ENCODE peak calls at places on chromosomes 13 and 19, in eight cellular contexts. B is endodermal cell, T is HepG2, R is sigmoid colon, L is fibroblast of lung, P is suprapubic skin, J is right lobe of liver, E is transverse colon. Z is an unnamed sample.
A peak's percentile ranks its signal among the peaks of the same experiment; 100 is the strongest.

GRCh38 chr13:113582841-113583631 is 1.5 kb upstream of the TFDP1 start:
- DNase-seq in T (peak; percentile 38), R (peak; percentile 56), L (no peak), E (peak; percentile 6), P (peak; percentile 75), J (peak; percentile 38), B (peak; percentile 46), Z (peak; percentile 59)

GRCh38 chr19:42311612-42312160 is 1.4 kb upstream of the TMEM145 start:
- DNase-seq in B (peak; percentile 69), T (no peak), J (no peak), L (no peak), P (no peak), R (no peak), E (no peak), Z (no peak)

GRCh38 chr13:38752726-38753125 is 65.8 kb downstream of the FREM2 start:
- DNase-seq in R (no peak), P (no peak), L (no peak), T (no peak), B (peak; percentile 46), E (no peak), J (no peak), Z (no peak)

GRCh38 chr19:8858260-8858659 is 26.1 kb downstream of the MBD3L1 start:
- DNase-seq in R (no peak), T (no peak), E (no peak), L (no peak), P (no peak), B (no peak), J (no peak), Z (no peak)

GRCh38 chr19:10617409-10618121 is 7.8 kb upstream of the SLC44A2 start:
- DNase-seq in R (no peak), J (no peak), L (peak; percentile 89), E (no peak), P (no peak), T (no peak), B (no peak), Z (no peak)

GRCh38 chr19:41886761-41887710 is 4.1 kb downstream of the ARHGEF1 start:
- DNase-seq in E (peak; percentile 51), J (no peak), T (no peak), B (no peak), L (no peak), P (no peak), R (no peak), Z (peak; percentile 91)

GRCh38 chr19:7196721-7197168 is 97.5 kb downstream of the INSR start:
- DNase-seq in R (peak; percentile 90), B (no peak), P (peak; percentile 86), L (no peak), J (no peak), T (no peak), E (no peak), Z (peak; percentile 64)

GRCh38 chr13:112781881-112782361 is 92.1 kb downstream of the ATP11A start:
- DNase-seq in L (peak; percentile 69), J (no peak), B (no peak), P (no peak), T (no peak), R (peak; percentile 78), E (no peak), Z (no peak)

GRCh38 chr13:113040597-113041292 is 64.8 kb upstream of the F7 start:
- DNase-seq in L (no peak), T (no peak), E (no peak), B (no peak), J (no peak), P (no peak), R (no peak), Z (no peak)

GRCh38 chr13:110471833-110472162 is 89.7 kb downstream of the RAB20 start:
- DNase-seq in B (no peak), J (peak; percentile 69), R (peak; percentile 77), P (no peak), E (peak; percentile 60), T (no peak), L (peak; percentile 52), Z (peak; percentile 90)

GRCh38 chr13:48600374-48601364 is 53.1 kb upstream of the CYSLTR2 start:
- DNase-seq in R (no peak), B (peak; percentile 59), L (peak; percentile 97), T (peak; percentile 32), P (no peak), E (no peak), J (no peak), Z (no peak)

GRCh38 chr19:55406869-55407624 is 541 bp downstream of the UBE2S start:
- DNase-seq in J (peak; percentile 65), E (peak; percentile 51), B (peak; percentile 45), R (no peak), T (no peak), P (no peak), L (no peak), Z (no peak)

GRCh38 chr13:59531571-59532091 is 632.1 kb downstream of the DIAPH3 start:
- DNase-seq in B (peak; percentile 87), E (peak; percentile 40), L (peak; percentile 87), J (peak; percentile 70), T (peak; percentile 3), R (peak; percentile 88), P (no peak), Z (peak; percentile 34)

GRCh38 chr19:3402631-3403443 is 36.5 kb downstream of the NFIC start:
- DNase-seq in E (no peak), R (no peak), P (no peak), T (no peak), J (no peak), B (no peak), L (no peak), Z (no peak)

GRCh38 chr19:3404324-3405260 is 38.2 kb downstream of the NFIC start:
- DNase-seq in T (no peak), J (peak; percentile 89), R (peak; percentile 97), E (peak; percentile 66), B (peak; percentile 60), P (peak; percentile 92), L (peak; percentile 88), Z (peak; percentile 63)

GRCh38 chr19:3405261-3405653 is 38.9 kb downstream of the NFIC start:
- DNase-seq in R (no peak), T (no peak), J (no peak), P (no peak), L (no peak), E (no peak), B (no peak), Z (no peak)

GRCh38 chr19:3401004-3401768 is 34.8 kb downstream of the NFIC start:
- DNase-seq in R (no peak), P (no peak), B (no peak), E (no peak), J (peak; percentile 75), T (no peak), L (no peak), Z (no peak)

GRCh38 chr19:3403489-3404323 is 37.3 kb downstream of the NFIC start:
- DNase-seq in R (peak; percentile 99), E (peak; percentile 80), J (peak; percentile 93), P (peak; percentile 90), L (peak; percentile 96), B (peak; percentile 70), T (peak; percentile 48), Z (peak; percentile 64)
- H3K4me3 ChIP-seq in R (peak overlapping the region; percentile 47), E (peak overlapping the region; percentile 43), J (peak overlapping the region; percentile 21), P (peak overlapping the region; percentile 60), L (no peak overlapping the region), B (no peak overlapping the region), T (no peak overlapping the region), Z (no peak overlapping the region)

GRCh38 chr13:99299545-99300341 is 7.5 kb downstream of the GPR183 start:
- DNase-seq in J (no peak), L (no peak), R (no peak), P (no peak), E (no peak), B (peak; percentile 69), T (no peak), Z (no peak)

GRCh38 chr13:99303863-99304521 is 3.2 kb downstream of the GPR183 start:
- DNase-seq in L (peak; percentile 41), B (no peak), E (peak; percentile 34), R (no peak), P (no peak), J (no peak), T (no peak), Z (peak; percentile 72)

GRCh38 chr13:99302637-99303505 is 4.3 kb downstream of the GPR183 start:
- DNase-seq in B (no peak), P (no peak), L (no peak), T (no peak), J (no peak), E (no peak), R (no peak), Z (no peak)

GRCh38 chr13:99301913-99302636 is 5.1 kb downstream of the GPR183 start:
- DNase-seq in T (no peak), L (no peak), B (no peak), P (no peak), R (no peak), E (no peak), J (no peak), Z (no peak)

DNA sequence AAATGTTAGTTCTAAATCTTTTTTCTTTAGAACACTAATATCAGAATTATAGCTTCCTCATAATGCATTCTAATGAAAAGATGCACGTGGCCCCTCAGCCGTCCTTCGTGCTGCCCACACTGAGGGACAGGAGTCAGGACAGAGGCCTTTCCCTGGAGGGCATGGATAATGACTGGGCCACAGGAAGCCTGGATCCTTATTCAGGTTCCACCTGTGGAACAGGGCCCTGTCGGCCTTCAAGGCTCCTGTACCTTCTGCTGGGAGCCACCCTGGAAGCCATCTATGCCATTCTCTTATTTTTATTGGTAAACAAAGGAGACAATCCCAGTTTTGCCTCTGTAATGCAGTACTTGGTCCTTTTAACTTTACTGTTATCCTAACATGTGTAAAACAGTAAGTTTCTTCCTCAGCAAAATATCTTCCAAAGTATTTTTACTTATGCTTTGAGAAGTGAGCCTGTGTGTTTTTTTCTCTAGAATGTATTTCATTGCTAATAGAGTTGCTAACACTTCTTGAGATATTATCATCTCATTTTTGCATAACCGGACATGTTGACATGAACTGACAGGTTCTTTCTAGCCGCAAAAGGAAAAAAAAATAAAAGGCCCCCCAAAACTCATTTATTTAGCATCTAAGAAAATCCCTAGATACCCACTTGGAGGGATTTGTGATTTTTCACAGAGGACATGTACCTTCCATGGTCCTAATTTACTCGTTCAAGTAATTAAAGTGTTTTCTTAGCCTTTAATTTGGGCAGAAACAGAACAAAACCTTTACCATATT is 6.0 kb downstream of the GPR183 start:
- DNase-seq in J (no peak), B (no peak), P (no peak), E (no peak), T (no peak), L (no peak), R (no peak), Z (no peak)
- H3K27ac ChIP-seq in J (no peak overlapping the region), B (no peak overlapping the region), P (no peak overlapping the region), E (peak overlapping the region; percentile 63), T (no peak overlapping the region), L (no peak overlapping the region), R (peak overlapping the region; percentile 30), Z (peak overlapping the region; percentile 50)

DNA sequence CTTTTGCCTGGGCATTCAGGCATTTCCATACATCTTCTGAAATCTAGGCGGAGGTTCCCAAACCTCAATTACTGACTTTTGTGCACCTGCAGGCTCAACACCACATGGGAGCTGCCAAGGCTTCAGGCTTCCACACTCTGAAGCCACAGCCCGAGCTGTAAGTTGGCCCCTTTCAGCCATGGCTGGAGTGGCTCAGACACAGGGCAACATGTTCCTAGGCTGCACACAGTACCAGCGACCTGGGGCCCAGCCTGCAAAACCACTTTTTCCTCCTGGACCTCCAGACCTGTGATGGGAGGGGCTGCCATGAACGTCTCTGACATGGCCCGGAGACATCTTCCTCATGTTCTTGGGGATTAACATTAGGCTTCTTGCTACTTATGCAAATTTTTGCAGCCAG is 1558.2 kb upstream of the PCDH20 start:
- DNase-seq in J (no peak), E (no peak), T (no peak), B (no peak), R (no peak), P (no peak), L (no peak), Z (no peak)
- H3K4me1 ChIP-seq in J (no peaks in the 10 kb centered on the region), E (no peaks in the 10 kb centered on the region), T (no peaks in the 10 kb centered on the region), B (no peaks in the 10 kb centered on the region), R (no peaks in the 10 kb centered on the region), P (no peaks in the 10 kb centered on the region), L (no peaks in the 10 kb centered on the region), Z (no peaks in the 10 kb centered on the region)

GRCh38 chr13:25961294-25961693 is 90.5 kb downstream of the SHISA2 start:
- DNase-seq in L (no peak), P (no peak), B (no peak), R (no peak), T (no peak), E (no peak), J (no peak), Z (no peak)
- H3K4me3 ChIP-seq in L (no peak overlapping the region), P (no peak overlapping the region), B (no peak overlapping the region), R (no peak overlapping the region), T (no peak overlapping the region), E (no peak overlapping the region), J (no peak overlapping the region), Z (no peak overlapping the region)